ENCODE peak calls at places on chromosomes 5 and 9, in seven cellular contexts. One of them, this sample, is unnamed. For H3K4me1, the result is how much of the 10 kb centered on the place peaks cover.

GRCh38 chr9:88657893-88658292 is 122.9 kb downstream of the NXNL2 start:
- DNase-seq in breast epithelium: no peak
- DNase-seq in spleen: no peak
- DNase-seq in transverse colon: no peak
- DNase-seq in tibial nerve: no peak
- DNase-seq in uterus: no peak
- DNase-seq in heart left ventricle: no peak
- DNase-seq in this sample: no peak

GRCh38 chr9:77764894-77765780 is 117.0 kb upstream of the GNA14 start:
- DNase-seq in transverse colon: no peak
- DNase-seq in tibial nerve: no peak
- DNase-seq in heart left ventricle: no peak
- DNase-seq in uterus: no peak
- DNase-seq in spleen: no peak
- DNase-seq in breast epithelium: no peak
- DNase-seq in this sample: no peak

GRCh38 chr9:82271099-82271498 is 282.5 kb downstream of the SPATA31D1 start:
- DNase-seq in breast epithelium: no peak
- DNase-seq in heart left ventricle: no peak
- DNase-seq in tibial nerve: no peak
- DNase-seq in spleen: no peak
- DNase-seq in uterus: no peak
- DNase-seq in transverse colon: no peak
- DNase-seq in this sample: no peak

GRCh38 chr5:174520420-174521396 is 203.7 kb upstream of the MSX2 start:
- DNase-seq in uterus: no peak
- DNase-seq in transverse colon: peak
- DNase-seq in heart left ventricle: no peak
- DNase-seq in tibial nerve: no peak
- DNase-seq in spleen: no peak
- DNase-seq in breast epithelium: no peak
- DNase-seq in this sample: peak

GRCh38 chr9:79623799-79624721 is 52.3 kb downstream of the TLE4 start:
- DNase-seq in uterus: no peak
- DNase-seq in breast epithelium: no peak
- DNase-seq in transverse colon: peak
- DNase-seq in spleen: no peak
- DNase-seq in heart left ventricle: peak
- DNase-seq in tibial nerve: no peak
- DNase-seq in this sample: no peak

GRCh38 chr5:180169246-180170110 is 39.5 kb downstream of the RASGEF1C start:
- DNase-seq in spleen: no peak
- DNase-seq in transverse colon: no peak
- DNase-seq in heart left ventricle: no peak
- DNase-seq in tibial nerve: no peak
- DNase-seq in uterus: no peak
- DNase-seq in breast epithelium: no peak
- DNase-seq in this sample: no peak

GRCh38 chr5:107367480-107367879 is 303.3 kb downstream of the EFNA5 start:
- DNase-seq in heart left ventricle: no peak
- DNase-seq in transverse colon: no peak
- DNase-seq in breast epithelium: no peak
- DNase-seq in uterus: no peak
- DNase-seq in tibial nerve: no peak
- DNase-seq in spleen: no peak
- DNase-seq in this sample: no peak

GRCh38 chr9:24497671-24498070 is 48.0 kb downstream of the IZUMO3 start:
- DNase-seq in spleen: no peak
- DNase-seq in heart left ventricle: no peak
- DNase-seq in breast epithelium: no peak
- DNase-seq in transverse colon: no peak
- DNase-seq in uterus: no peak
- DNase-seq in tibial nerve: no peak
- DNase-seq in this sample: no peak

GRCh38 chr9:77851862-77852602 is 179.6 kb downstream of the GNAQ start:
- DNase-seq in spleen: no peak
- DNase-seq in breast epithelium: no peak
- DNase-seq in uterus: no peak
- DNase-seq in heart left ventricle: no peak
- DNase-seq in tibial nerve: no peak
- DNase-seq in transverse colon: no peak
- DNase-seq in this sample: no peak

GRCh38 chr5:147819371-147819770 is 12.1 kb downstream of the SPINK1 start:
- DNase-seq in uterus: no peak
- DNase-seq in transverse colon: no peak
- DNase-seq in breast epithelium: no peak
- DNase-seq in heart left ventricle: no peak
- DNase-seq in spleen: no peak
- DNase-seq in tibial nerve: no peak
- DNase-seq in this sample: no peak

GRCh38 chr5:139190125-139190524 is 8.0 kb downstream of the SIL1 start:
- DNase-seq in transverse colon: no peak
- DNase-seq in uterus: peak
- DNase-seq in spleen: no peak
- DNase-seq in breast epithelium: no peak
- DNase-seq in heart left ventricle: no peak
- DNase-seq in tibial nerve: no peak
- DNase-seq in this sample: no peak

GRCh38 chr9:2297771-2298170 is 282.6 kb downstream of the SMARCA2 start:
- DNase-seq in uterus: no peak
- DNase-seq in transverse colon: no peak
- DNase-seq in spleen: no peak
- DNase-seq in breast epithelium: no peak
- DNase-seq in tibial nerve: no peak
- DNase-seq in heart left ventricle: no peak
- DNase-seq in this sample: no peak

GRCh38 chr9:88942411-88942810 is 48.9 kb upstream of the S1PR3 start:
- DNase-seq in heart left ventricle: no peak
- DNase-seq in transverse colon: no peak
- DNase-seq in tibial nerve: no peak
- DNase-seq in spleen: no peak
- DNase-seq in uterus: no peak
- DNase-seq in breast epithelium: no peak
- DNase-seq in this sample: no peak

GRCh38 chr5:41193462-41194166 is 19.7 kb downstream of the C6 start:
- DNase-seq in spleen: peak
- DNase-seq in transverse colon: peak
- DNase-seq in heart left ventricle: peak
- DNase-seq in uterus: peak
- DNase-seq in tibial nerve: peak
- DNase-seq in breast epithelium: peak
- DNase-seq in this sample: peak

GRCh38 chr9:98888794-98889495 is 54.8 kb upstream of the COL15A1 start:
- DNase-seq in heart left ventricle: no peak
- DNase-seq in spleen: no peak
- DNase-seq in transverse colon: no peak
- DNase-seq in breast epithelium: no peak
- DNase-seq in uterus: no peak
- DNase-seq in tibial nerve: no peak
- DNase-seq in this sample: peak

GRCh38 chr9:107019216-107019615 is 156.2 kb downstream of the ZNF462 start:
- DNase-seq in uterus: no peak
- DNase-seq in tibial nerve: no peak
- DNase-seq in breast epithelium: no peak
- DNase-seq in spleen: no peak
- DNase-seq in transverse colon: no peak
- DNase-seq in heart left ventricle: no peak
- DNase-seq in this sample: no peak

GRCh38 chr9:103789686-103790085 is 304.4 kb upstream of the SMC2 start:
- DNase-seq in transverse colon: no peak
- DNase-seq in spleen: no peak
- DNase-seq in breast epithelium: no peak
- DNase-seq in tibial nerve: no peak
- DNase-seq in heart left ventricle: no peak
- DNase-seq in uterus: no peak
- DNase-seq in this sample: no peak

GRCh38 chr5:53239301-53239990 is 129.9 kb upstream of the MOCS2 start:
- DNase-seq in tibial nerve: no peak
- DNase-seq in spleen: no peak
- DNase-seq in breast epithelium: no peak
- DNase-seq in transverse colon: no peak
- DNase-seq in heart left ventricle: no peak
- DNase-seq in uterus: no peak
- DNase-seq in this sample: no peak

GRCh38 chr5:175282611-175283225 is 161.3 kb downstream of the DRD1 start:
- DNase-seq in breast epithelium: no peak
- DNase-seq in spleen: no peak
- DNase-seq in tibial nerve: no peak
- DNase-seq in transverse colon: no peak
- DNase-seq in uterus: no peak
- DNase-seq in heart left ventricle: no peak
- DNase-seq in this sample: no peak

GRCh38 chr5:173333900-173334685 is 5.9 kb upstream of the STC2 start:
- DNase-seq in breast epithelium: no peak
- DNase-seq in uterus: no peak
- DNase-seq in heart left ventricle: no peak
- DNase-seq in tibial nerve: no peak
- DNase-seq in spleen: no peak
- DNase-seq in transverse colon: no peak
- DNase-seq in this sample: no peak

GRCh38 chr9:21688108-21689102 is 114.0 kb upstream of the MTAP start:
- DNase-seq in breast epithelium: peak
- DNase-seq in uterus: no peak
- DNase-seq in tibial nerve: no peak
- DNase-seq in heart left ventricle: no peak
- DNase-seq in transverse colon: no peak
- DNase-seq in spleen: no peak
- DNase-seq in this sample: no peak

GRCh38 chr9:81562221-81563019 is 126.9 kb downstream of the TLE1 start:
- DNase-seq in spleen: no peak
- DNase-seq in transverse colon: no peak
- DNase-seq in heart left ventricle: peak
- DNase-seq in uterus: peak
- DNase-seq in tibial nerve: no peak
- DNase-seq in breast epithelium: peak
- DNase-seq in this sample: peak

GRCh38 chr5:125413861-125414260 is 667.4 kb upstream of the ZNF608 start:
- DNase-seq in heart left ventricle: no peak
- DNase-seq in breast epithelium: no peak
- DNase-seq in spleen: no peak
- DNase-seq in tibial nerve: no peak
- DNase-seq in transverse colon: no peak
- DNase-seq in uterus: no peak
- DNase-seq in this sample: no peak
- H3K4me1 ChIP-seq in heart left ventricle: under half
- H3K4me1 ChIP-seq in breast epithelium: under half
- H3K4me1 ChIP-seq in spleen: under half
- H3K4me1 ChIP-seq in tibial nerve: under half
- H3K4me1 ChIP-seq in transverse colon: under half
- H3K4me1 ChIP-seq in uterus: under half
- H3K4me1 ChIP-seq in this sample: under half

DNA sequence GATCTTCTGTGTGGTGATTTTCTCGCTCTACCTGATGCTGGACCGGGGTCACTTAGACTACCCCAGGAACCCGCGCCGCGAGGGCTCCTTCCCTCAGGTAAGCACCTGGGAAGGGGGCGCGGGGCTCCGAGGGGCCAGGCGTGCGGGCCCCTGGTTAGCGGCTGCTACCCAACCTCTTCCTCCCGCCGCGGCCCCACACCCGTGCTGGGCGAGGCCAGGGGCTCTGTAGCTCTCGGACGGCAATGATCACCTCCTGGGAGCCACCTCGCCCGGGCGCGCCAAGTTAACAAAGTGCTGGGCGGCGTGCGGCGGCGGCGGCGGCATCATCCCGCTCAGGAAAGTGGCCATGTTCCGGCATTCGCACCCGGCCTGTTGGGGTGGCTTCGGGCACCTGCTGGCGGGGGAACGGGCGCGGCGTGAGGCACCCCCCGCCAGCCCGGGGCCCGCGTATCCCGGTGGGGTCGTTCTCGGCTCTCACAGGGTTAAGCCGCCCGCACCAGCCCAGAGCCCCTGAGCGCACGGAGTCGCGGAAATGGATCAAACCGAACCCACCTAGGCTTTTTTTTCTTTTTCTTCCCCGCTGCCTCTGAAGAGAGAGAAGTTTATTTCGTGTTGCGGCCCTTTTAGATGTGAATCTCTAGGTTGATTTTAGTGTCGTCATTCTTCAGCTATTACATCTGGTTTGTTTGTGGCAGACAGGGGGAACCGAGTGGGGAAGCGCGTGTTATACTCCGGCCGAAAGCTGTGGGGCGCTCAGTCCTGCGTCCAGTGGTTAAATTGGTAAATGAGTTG is 925 bp downstream of the MAN2A1 start:
- DNase-seq in heart left ventricle: peak
- DNase-seq in tibial nerve: peak
- DNase-seq in spleen: peak
- DNase-seq in breast epithelium: peak
- DNase-seq in uterus: peak
- DNase-seq in transverse colon: peak
- DNase-seq in this sample: peak
- TF ChIP-seq POLR2A in heart left ventricle: no peak
- TF ChIP-seq POLR2A in tibial nerve: peak
- TF ChIP-seq POLR2A in spleen: no peak
- TF ChIP-seq POLR2A in breast epithelium: no peak
- TF ChIP-seq POLR2A in uterus: peak
- TF ChIP-seq POLR2A in transverse colon: no peak
- TF ChIP-seq POLR2A in this sample: no peak

DNA sequence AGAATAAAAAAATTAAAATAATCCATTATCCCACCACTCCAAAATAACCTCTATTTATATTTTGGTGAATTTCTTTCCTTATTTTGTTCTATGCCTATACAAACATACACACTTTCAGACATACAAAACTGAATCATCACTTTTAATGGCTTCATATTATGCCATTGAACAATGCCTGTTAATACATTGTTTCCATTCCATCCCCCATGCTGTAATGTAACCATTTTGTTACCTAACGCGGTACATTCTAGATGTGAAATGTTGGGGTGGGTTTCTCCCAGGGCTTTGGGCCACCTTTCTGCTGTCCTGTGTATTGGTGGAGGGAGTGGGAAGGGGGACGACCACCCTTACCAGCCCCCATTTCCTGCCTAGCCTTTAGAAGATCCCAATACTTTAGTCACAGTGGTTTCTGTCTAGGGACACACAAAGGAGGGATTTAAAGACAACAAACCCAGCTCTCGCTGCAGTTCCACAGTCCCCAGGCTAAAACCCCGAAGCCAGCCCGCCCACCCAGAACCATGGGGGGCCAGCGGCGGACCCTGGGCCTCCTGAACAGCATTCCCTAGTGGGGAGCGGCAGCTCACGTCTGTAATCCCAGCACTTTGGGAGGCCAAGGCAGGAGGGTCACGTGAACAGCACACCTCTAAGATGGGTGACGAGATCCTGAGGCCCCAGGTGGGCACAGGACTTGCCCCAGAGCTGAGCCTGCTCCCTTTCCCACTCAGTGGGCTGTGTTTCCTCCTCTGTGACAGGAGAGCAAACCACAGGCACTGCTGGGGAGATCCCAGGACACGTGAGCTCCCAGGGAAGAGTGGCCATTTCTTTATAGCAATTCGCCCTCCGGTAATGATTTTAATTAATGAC is 56.9 kb upstream of the STXBP1 start:
- DNase-seq in tibial nerve: no peak
- DNase-seq in breast epithelium: no peak
- DNase-seq in transverse colon: no peak
- DNase-seq in heart left ventricle: no peak
- DNase-seq in spleen: no peak
- DNase-seq in uterus: no peak
- DNase-seq in this sample: no peak
- H3K4me1 ChIP-seq in tibial nerve: half or more
- H3K4me1 ChIP-seq in breast epithelium: under half
- H3K4me1 ChIP-seq in transverse colon: half or more
- H3K4me1 ChIP-seq in heart left ventricle: under half
- H3K4me1 ChIP-seq in spleen: half or more
- H3K4me1 ChIP-seq in uterus: under half
- H3K4me1 ChIP-seq in this sample: half or more

GRCh38 chr5:83440826-83441225 is 30.7 kb upstream of the VCAN start:
- DNase-seq in heart left ventricle: no peak
- DNase-seq in breast epithelium: no peak
- DNase-seq in spleen: no peak
- DNase-seq in transverse colon: no peak
- DNase-seq in uterus: no peak
- DNase-seq in tibial nerve: no peak
- DNase-seq in this sample: no peak
- TF ChIP-seq POLR2A in heart left ventricle: no peak
- TF ChIP-seq POLR2A in breast epithelium: no peak
- TF ChIP-seq POLR2A in spleen: no peak
- TF ChIP-seq POLR2A in transverse colon: no peak
- TF ChIP-seq POLR2A in uterus: no peak
- TF ChIP-seq POLR2A in tibial nerve: no peak
- TF ChIP-seq POLR2A in this sample: no peak